ENCODE peak calls at places on chromosomes 5 and 9, in five cellular contexts. T is left ventricle myocardium inferior; I is tibial nerve; V is CD4-positive, CD25-positive, alpha-beta regulatory T cell; M is fibroblast of mammary gland. B is an unnamed sample.

GRCh38 chr5:131521252-131521651 is 113.8 kb downstream of the RAPGEF6 start:
- DNase-seq in T (no peak), I (no peak), V (no peak), M (peak), B (no peak)

GRCh38 chr5:125829349-125829748 is 593.9 kb upstream of the GRAMD2B start:
- DNase-seq in T (no peak), I (no peak), V (no peak), M (no peak), B (no peak)

GRCh38 chr5:158590936-158591863 is 508.5 kb downstream of the EBF1 start:
- DNase-seq in T (no peak), I (peak), V (no peak), M (peak), B (no peak)

GRCh38 chr5:82749453-82749852 is 327.7 kb downstream of the TMEM167A start:
- DNase-seq in T (no peak), I (no peak), V (no peak), M (no peak), B (no peak)

GRCh38 chr5:141913560-141913959 is 10.1 kb upstream of the DELE1 start:
- DNase-seq in T (no peak), I (no peak), V (no peak), M (no peak), B (no peak)

GRCh38 chr5:95284512-95285405 is at the start of gene MCTP1:
- DNase-seq in T (peak), I (no peak), V (peak), M (no peak), B (peak)

GRCh38 chr5:95261369-95262175 is 23.3 kb downstream of the MCTP1 start:
- DNase-seq in T (no peak), I (peak), V (peak), M (peak), B (no peak)

GRCh38 chr5:123582570-123583293 is 70.8 kb downstream of the CSNK1G3 start:
- DNase-seq in T (no peak), I (no peak), V (no peak), M (peak), B (no peak)

GRCh38 chr5:34582364-34582763 is 73.8 kb upstream of the RAI14 start:
- DNase-seq in T (no peak), I (no peak), V (no peak), M (no peak), B (no peak)

GRCh38 chr9:20823051-20823450 is 139.0 kb downstream of the FOCAD start:
- DNase-seq in T (no peak), I (no peak), V (no peak), M (no peak), B (no peak)

GRCh38 chr5:88419931-88420330 is 151.3 kb upstream of the TMEM161B start:
- DNase-seq in T (no peak), I (no peak), V (no peak), M (no peak), B (no peak)

GRCh38 chr5:130166839-130167490 is 262.7 kb downstream of the CHSY3 start:
- DNase-seq in T (no peak), I (no peak), V (no peak), M (no peak), B (no peak)

GRCh38 chr9:136036050-136036449 is 59.0 kb downstream of the NACC2 start:
- DNase-seq in T (no peak), I (no peak), V (no peak), M (no peak), B (no peak)

GRCh38 chr9:33722359-33722675 is 73.0 kb upstream of the PRSS3 start:
- DNase-seq in T (no peak), I (no peak), V (no peak), M (no peak), B (no peak)

GRCh38 chr5:74275204-74275992 is 365.1 kb downstream of the ENC1 start:
- DNase-seq in T (no peak), I (peak), V (no peak), M (peak), B (no peak)

GRCh38 chr5:156147251-156147947 is 179.6 kb upstream of the SGCD start:
- DNase-seq in T (no peak), I (no peak), V (no peak), M (peak), B (no peak)

GRCh38 chr5:107951322-107951721 is 280.6 kb upstream of the EFNA5 start:
- DNase-seq in T (no peak), I (no peak), V (no peak), M (no peak), B (no peak)

GRCh38 chr9:129954868-129955550 is 88.0 kb downstream of the FNBP1 start:
- DNase-seq in T (no peak), I (no peak), V (no peak), M (no peak), B (no peak)

GRCh38 chr5:73189816-73190451 is 16.9 kb downstream of the TMEM174 start:
- DNase-seq in T (no peak), I (peak), V (no peak), M (peak), B (no peak)

GRCh38 chr5:55176176-55176818 is 3.3 kb upstream of the CDC20B start:
- DNase-seq in T (peak), I (no peak), V (peak), M (no peak), B (no peak)

GRCh38 chr9:114291064-114291474 is 31.8 kb upstream of the ORM1 start:
- DNase-seq in T (peak), I (peak), V (peak), M (peak), B (peak)

GRCh38 chr9:114399381-114399780 is 11.6 kb upstream of the AKNA start:
- DNase-seq in T (no peak), I (no peak), V (no peak), M (no peak), B (no peak)

GRCh38 chr5:171201285-171201684 is 107.8 kb upstream of the TLX3 start:
- DNase-seq in T (no peak), I (no peak), V (no peak), M (no peak), B (no peak)

GRCh38 chr5:128202320-128202719 is 118.8 kb downstream of the SLC12A2 start:
- DNase-seq in T (no peak), I (no peak), V (no peak), M (no peak), B (no peak)

GRCh38 chr5:32583582-32584232 is 1.6 kb upstream of the SUB1 start:
- DNase-seq in T (no peak), I (no peak), V (peak), M (no peak), B (no peak)

GRCh38 chr5:113276493-113276892 is 158.3 kb downstream of the TSSK1B start:
- DNase-seq in T (no peak), I (no peak), V (no peak), M (no peak), B (no peak)

GRCh38 chr5:472076-472655 is 29.2 kb downstream of the EXOC3 start:
- DNase-seq in T (peak), I (no peak), V (no peak), M (peak), B (peak)

GRCh38 chr9:5510991-5511390 is 660 bp downstream of the PDCD1LG2 start:
- DNase-seq in T (no peak), I (no peak), V (no peak), M (peak), B (no peak)

GRCh38 chr5:131114754-131115153 is 50.3 kb downstream of the HINT1 start:
- DNase-seq in T (no peak), I (no peak), V (no peak), M (no peak), B (no peak)

GRCh38 chr9:68932458-68932857 is 81.5 kb downstream of the PRKACG start:
- DNase-seq in T (no peak), I (no peak), V (no peak), M (no peak), B (no peak)

GRCh38 chr9:68933434-68934318 is 80.2 kb downstream of the PRKACG start:
- DNase-seq in T (no peak), I (no peak), V (no peak), M (no peak), B (no peak)

GRCh38 chr9:68931821-68932220 is 82.1 kb downstream of the PRKACG start:
- DNase-seq in T (no peak), I (no peak), V (peak), M (no peak), B (no peak)

GRCh38 chr9:68934319-68934644 is 79.6 kb downstream of the PRKACG start:
- DNase-seq in T (no peak), I (no peak), V (no peak), M (no peak), B (no peak)
- H3K4me3 ChIP-seq in T (no peak), I (no peak), V (no peak), M (no peak), B (no peak)

GRCh38 chr5:122126177-122126701 is 3.1 kb upstream of the ZNF474 start:
- DNase-seq in T (no peak), I (no peak), V (no peak), M (peak), B (no peak)
- H3K4me3 ChIP-seq in T (no peak), I (no peak), V (no peak), M (no peak), B (no peak)

GRCh38 chr9:128657344-128657704 is 677 bp upstream of the DYNC2I2 start:
- DNase-seq in T (no peak), I (no peak), V (no peak), M (no peak), B (no peak)
- H3K4me3 ChIP-seq in T (peak), I (no peak), V (peak), M (no peak), B (peak)

GRCh38 chr5:37837101-37838032 is 2.5 kb downstream of the GDNF start:
- DNase-seq in T (peak), I (peak), V (peak), M (peak), B (no peak)

GRCh38 chr5:37835400-37835973 is 4.4 kb downstream of the GDNF start:
- DNase-seq in T (no peak), I (no peak), V (no peak), M (no peak), B (no peak)

GRCh38 chr5:37833990-37834389 is 5.9 kb downstream of the GDNF start:
- DNase-seq in T (no peak), I (no peak), V (no peak), M (no peak), B (no peak)

GRCh38 chr5:37836173-37837100 is 3.4 kb downstream of the GDNF start:
- DNase-seq in T (peak), I (no peak), V (no peak), M (peak), B (no peak)

GRCh38 chr5:37834542-37835399 is 5.1 kb downstream of the GDNF start:
- DNase-seq in T (no peak), I (no peak), V (no peak), M (no peak), B (no peak)
- H3K4me3 ChIP-seq in T (peak), I (no peak), V (no peak), M (peak), B (no peak)

GRCh38 chr5:151661968-151662732 is 24.6 kb downstream of the SPARC start:
- DNase-seq in T (no peak), I (no peak), V (peak), M (no peak), B (no peak)
- H3K4me3 ChIP-seq in T (no peak), I (no peak), V (no peak), M (no peak), B (no peak)

GRCh38 chr9:37639109-37639748 is 11.5 kb upstream of the FRMPD1 start:
- DNase-seq in T (no peak), I (no peak), V (no peak), M (peak), B (no peak)

GRCh38 chr9:37639874-37640273 is 10.9 kb upstream of the FRMPD1 start:
- DNase-seq in T (no peak), I (no peak), V (no peak), M (no peak), B (no peak)

GRCh38 chr9:37645903-37646506 is 4.7 kb upstream of the FRMPD1 start:
- DNase-seq in T (no peak), I (no peak), V (no peak), M (no peak), B (no peak)

GRCh38 chr9:37641331-37641730 is 9.4 kb upstream of the FRMPD1 start:
- DNase-seq in T (no peak), I (no peak), V (no peak), M (no peak), B (no peak)

GRCh38 chr9:37643214-37643613 is 7.5 kb upstream of the FRMPD1 start:
- DNase-seq in T (no peak), I (no peak), V (no peak), M (no peak), B (no peak)
- H3K4me3 ChIP-seq in T (no peak), I (no peak), V (no peak), M (no peak), B (no peak)

GRCh38 chr9:70406446-70406862 is 8.0 kb downstream of the KLF9 start:
- DNase-seq in T (no peak), I (no peak), V (peak), M (peak), B (no peak)
- H3K4me3 ChIP-seq in T (peak), I (peak), V (peak), M (no peak), B (peak)

GRCh38 chr9:89879276-89879675 is 274.5 kb downstream of the GADD45G start:
- DNase-seq in T (no peak), I (no peak), V (no peak), M (no peak), B (no peak)

GRCh38 chr9:89878687-89879086 is 273.9 kb downstream of the GADD45G start:
- DNase-seq in T (peak), I (peak), V (no peak), M (peak), B (peak)

GRCh38 chr9:89879711-89880110 is 274.9 kb downstream of the GADD45G start:
- DNase-seq in T (peak), I (peak), V (no peak), M (no peak), B (peak)

GRCh38 chr9:89878003-89878411 is 273.2 kb downstream of the GADD45G start:
- DNase-seq in T (no peak), I (no peak), V (no peak), M (no peak), B (peak)

GRCh38 chr9:89877051-89878002 is 272.5 kb downstream of the GADD45G start:
- DNase-seq in T (no peak), I (no peak), V (no peak), M (no peak), B (peak)
- H3K4me3 ChIP-seq in T (no peak), I (no peak), V (no peak), M (no peak), B (no peak)

B was measured in suprapubic skin.